ENCODE peak calls at places on chromosome 7, in seven cellular contexts. L is esophagus muscularis mucosa, J is T-helper 9 cell, K is psoas muscle, W is Calu3, C is HS-27A, X is B cell. P is an unnamed sample.

GRCh38 chr7:35676211-35676610 is 18.7 kb downstream of the HERPUD2 start:
- DNase-seq in L (no peak), J (no peak), K (no peak), W (no peak), C (no peak), X (no peak), P (no peak)

GRCh38 chr7:111865430-111865829 is 303.1 kb upstream of the IMMP2L start:
- DNase-seq in L (peak), J (no peak), K (no peak), W (no peak), C (no peak), X (no peak), P (no peak)

GRCh38 chr7:18518555-18518954 is 23.0 kb downstream of the HDAC9 start:
- DNase-seq in L (no peak), J (no peak), K (no peak), W (no peak), C (no peak), X (no peak), P (no peak)

GRCh38 chr7:47610506-47611044 is 28.7 kb upstream of the TNS3 start:
- DNase-seq in L (no peak), J (no peak), K (no peak), W (no peak), C (no peak), X (no peak), P (no peak)

GRCh38 chr7:129902788-129903422 is 49.9 kb downstream of the UBE2H start:
- DNase-seq in L (no peak), J (no peak), K (no peak), W (no peak), C (no peak), X (no peak), P (no peak)

GRCh38 chr7:139487366-139488080 is 4.0 kb upstream of the KLRG2 start:
- DNase-seq in L (no peak), J (no peak), K (no peak), W (no peak), C (no peak), X (no peak), P (no peak)

GRCh38 chr7:73974101-73974947 is 53.6 kb upstream of the ELN start:
- DNase-seq in L (no peak), J (no peak), K (peak), W (no peak), C (no peak), X (no peak), P (no peak)

GRCh38 chr7:76269895-76270294 is 32.6 kb upstream of the HSPB1 start:
- DNase-seq in L (no peak), J (no peak), K (no peak), W (no peak), C (no peak), X (no peak), P (no peak)

GRCh38 chr7:151194188-151194587 is 7.1 kb upstream of the ASB10 start:
- DNase-seq in L (no peak), J (no peak), K (no peak), W (no peak), C (no peak), X (no peak), P (no peak)

GRCh38 chr7:47783456-47784240 is 164.6 kb downstream of the PKD1L1 start:
- DNase-seq in L (peak), J (no peak), K (no peak), W (peak), C (peak), X (no peak), P (peak)

GRCh38 chr7:41333506-41333905 is 369.4 kb downstream of the INHBA start:
- DNase-seq in L (no peak), J (no peak), K (no peak), W (no peak), C (peak), X (no peak), P (no peak)

P was measured in cerebellar cortex.